ENCODE peak calls at places on chromosomes 12 and 14, in five cellular contexts. M is A549, G is GM12878, I is K562, V is HepG2. B is an unnamed sample.

GRCh38 chr12:108855284-108856169 is 1.9 kb downstream of the SSH1 start:
- DNase-seq in M (no peak), G (no peak), I (peak), V (peak), B (no peak)

GRCh38 chr14:54381821-54382220 is 15.0 kb upstream of the CDKN3 start:
- DNase-seq in M (no peak), G (no peak), I (no peak), V (no peak), B (no peak)

GRCh38 chr12:98022961-98023360 is 492.4 kb upstream of the TMPO start:
- DNase-seq in M (no peak), G (no peak), I (no peak), V (no peak), B (no peak)

GRCh38 chr14:61344437-61345143 is 23.2 kb downstream of the PRKCH start:
- DNase-seq in M (no peak), G (no peak), I (no peak), V (no peak), B (no peak)

GRCh38 chr12:79371226-79371625 is 319.5 kb downstream of the PAWR start:
- DNase-seq in M (no peak), G (no peak), I (no peak), V (no peak), B (no peak)

GRCh38 chr12:101616027-101616494 is 21.3 kb downstream of the MYBPC1 start:
- DNase-seq in M (no peak), G (no peak), I (no peak), V (peak), B (peak)

GRCh38 chr14:95291859-95292542 is 27.7 kb downstream of the CLMN start:
- DNase-seq in M (no peak), G (no peak), I (peak), V (no peak), B (peak)

GRCh38 chr14:77372304-77372841 is 4.5 kb downstream of the TMED8 start:
- DNase-seq in M (no peak), G (peak), I (no peak), V (peak), B (no peak)

GRCh38 chr12:31496257-31496656 is 94.7 kb downstream of the DENND5B start:
- DNase-seq in M (no peak), G (no peak), I (no peak), V (no peak), B (no peak)

GRCh38 chr12:21169878-21170472 is 39.0 kb downstream of the SLCO1B1 start:
- DNase-seq in M (peak), G (no peak), I (peak), V (peak), B (peak)

DNA sequence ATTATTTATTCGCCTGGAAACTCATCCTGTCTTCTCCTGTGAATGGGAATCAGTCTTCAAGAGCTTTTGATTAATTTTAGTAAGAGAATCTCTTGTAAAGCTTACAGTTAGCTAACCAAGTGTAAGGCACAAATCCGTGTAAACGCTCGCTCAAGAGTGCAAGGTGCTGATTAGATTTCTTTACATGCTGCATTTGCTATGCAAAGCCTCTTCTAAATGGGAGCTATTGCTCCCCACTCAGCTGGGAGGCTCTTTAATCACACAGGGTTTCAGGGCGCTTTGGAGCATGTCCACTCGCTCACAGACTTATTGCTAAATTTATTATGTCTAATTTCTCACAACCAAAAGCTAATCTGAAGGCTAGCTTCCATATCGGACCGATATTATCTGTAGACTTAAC is 5.0 kb downstream of the FLRT2 start:
- DNase-seq in M (no peak), G (no peak), I (no peak), V (no peak), B (peak)
- TF ChIP-seq MAX in M (no peak), G (no peak), I (no peak), V (no peak), B (no peak)

DNA sequence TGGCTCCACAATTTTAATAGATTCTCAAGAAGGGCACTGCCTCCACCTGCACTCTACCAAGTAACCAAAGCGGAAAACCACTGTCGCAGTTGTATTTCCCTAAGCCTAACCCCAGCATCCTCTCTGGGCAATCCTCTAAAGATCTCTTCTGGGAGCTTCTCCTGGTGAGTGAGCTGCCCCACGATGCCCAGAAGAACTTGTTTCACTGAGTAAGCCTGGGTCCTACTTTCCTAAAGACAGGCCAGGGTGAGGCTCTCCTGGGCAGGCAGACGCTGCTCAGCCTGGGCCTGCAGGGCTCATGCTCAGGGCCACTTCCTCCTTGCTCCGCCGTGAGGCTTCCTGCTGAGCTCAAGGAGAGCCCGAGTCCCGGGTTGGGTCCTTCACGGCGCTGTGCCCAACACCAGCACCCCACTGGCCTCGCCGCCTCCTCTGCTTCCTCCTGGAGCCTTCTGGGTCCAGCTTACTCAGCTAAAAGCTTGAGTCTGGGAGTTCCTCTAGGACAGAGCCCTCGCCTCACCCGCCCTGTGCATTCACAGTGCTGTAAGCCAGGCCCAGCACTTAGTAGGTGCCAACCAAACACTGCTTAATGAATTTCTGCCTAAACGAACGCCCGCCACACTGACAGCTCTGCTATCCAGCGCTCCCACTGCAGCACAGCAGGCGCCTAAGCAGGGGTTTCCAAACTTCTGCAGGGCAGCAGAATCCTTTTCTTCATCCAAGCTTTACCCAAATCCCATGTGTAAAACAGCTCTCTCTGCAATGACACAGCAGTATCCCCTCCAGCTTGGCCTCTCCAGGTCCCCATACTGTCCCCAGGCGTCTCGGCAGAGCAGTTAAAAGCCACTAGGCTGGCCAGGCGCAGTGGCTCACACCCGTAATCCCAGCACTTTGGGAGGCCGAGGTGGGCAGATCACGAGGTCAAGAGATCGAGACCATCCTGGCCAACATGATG is 5.7 kb downstream of the RAB35 start:
- DNase-seq in M (no peak), G (no peak), I (no peak), V (no peak), B (no peak)
- TF ChIP-seq MYC in M (no peak), G (no peak), I (no peak), V (no peak), B (no peak)

DNA sequence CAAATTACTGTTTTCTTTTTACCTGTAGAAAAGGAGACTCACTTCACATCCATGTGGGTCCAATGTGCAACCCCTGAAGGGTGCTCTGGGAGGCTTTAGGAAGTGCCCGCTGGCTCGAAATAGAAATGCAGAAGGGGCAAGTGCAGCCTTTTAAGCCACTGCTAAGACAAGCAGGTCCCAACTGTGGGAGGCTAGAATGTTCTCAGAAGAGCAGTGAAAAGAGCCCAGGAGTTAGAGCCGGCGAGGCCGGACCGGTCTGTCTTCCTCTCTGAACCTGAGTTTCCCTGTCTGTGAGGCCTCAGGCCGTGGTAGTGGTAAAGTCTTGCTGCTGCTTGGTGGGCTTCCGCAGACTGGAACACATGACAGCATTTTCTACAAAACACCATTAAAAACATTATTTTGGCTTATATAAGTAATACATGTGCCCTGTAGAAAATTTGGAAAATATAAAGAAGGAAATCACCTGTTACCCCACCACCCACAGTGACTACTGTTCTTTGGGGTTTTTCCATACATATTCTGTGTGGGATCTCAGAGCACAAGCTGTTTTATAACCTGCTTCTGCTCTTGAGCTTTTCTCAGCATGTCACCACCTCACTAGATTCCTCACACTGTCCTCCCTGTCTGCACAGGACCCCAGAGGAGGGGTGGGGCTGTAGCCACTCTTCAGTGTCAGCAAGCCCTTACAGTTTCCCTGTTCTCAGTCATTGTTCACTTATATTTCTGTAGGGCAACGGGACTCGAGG is 6.0 kb downstream of the CKB start:
- DNase-seq in M (no peak), G (no peak), I (no peak), V (no peak), B (no peak)
- H3K27ac ChIP-seq in M (no peak), G (no peak), I (no peak), V (no peak), B (no peak)

GRCh38 chr12:80721326-80721725 is 4.6 kb downstream of the MYF5 start:
- DNase-seq in M (no peak), G (no peak), I (no peak), V (no peak), B (no peak)
- TF ChIP-seq MAX in M (no peak), G (no peak), I (no peak), V (no peak), B (no peak)

GRCh38 chr14:73463411-73463810 is 5.1 kb upstream of the NUMB start:
- DNase-seq in M (no peak), G (no peak), I (no peak), V (peak), B (peak)
- TF ChIP-seq MYC in M (no peak), G (no peak), I (no peak), V (no peak), B (no peak)

DNA sequence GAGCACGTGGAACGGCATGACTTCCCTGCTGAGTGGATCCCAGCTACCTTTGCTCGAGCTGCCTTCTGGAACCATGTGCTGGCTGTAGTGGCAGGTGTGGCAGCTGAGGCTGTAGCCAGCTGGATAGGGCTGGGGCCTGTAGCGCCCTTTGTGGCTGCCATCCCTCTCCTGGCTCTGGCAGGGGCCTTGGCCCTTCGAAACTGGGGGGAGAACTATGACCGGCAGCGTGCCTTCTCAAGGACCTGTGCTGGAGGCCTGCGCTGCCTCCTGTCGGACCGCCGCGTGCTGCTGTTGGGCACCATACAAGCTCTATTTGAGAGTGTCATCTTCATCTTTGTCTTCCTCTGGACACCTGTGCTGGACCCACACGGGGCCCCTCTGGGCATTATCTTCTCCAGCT is 14.8 kb upstream of the ESPL1 start:
- DNase-seq in M (no peak), G (no peak), I (no peak), V (no peak), B (no peak)
- H3K27ac ChIP-seq in M (peak), G (no peak), I (no peak), V (no peak), B (no peak)

DNA sequence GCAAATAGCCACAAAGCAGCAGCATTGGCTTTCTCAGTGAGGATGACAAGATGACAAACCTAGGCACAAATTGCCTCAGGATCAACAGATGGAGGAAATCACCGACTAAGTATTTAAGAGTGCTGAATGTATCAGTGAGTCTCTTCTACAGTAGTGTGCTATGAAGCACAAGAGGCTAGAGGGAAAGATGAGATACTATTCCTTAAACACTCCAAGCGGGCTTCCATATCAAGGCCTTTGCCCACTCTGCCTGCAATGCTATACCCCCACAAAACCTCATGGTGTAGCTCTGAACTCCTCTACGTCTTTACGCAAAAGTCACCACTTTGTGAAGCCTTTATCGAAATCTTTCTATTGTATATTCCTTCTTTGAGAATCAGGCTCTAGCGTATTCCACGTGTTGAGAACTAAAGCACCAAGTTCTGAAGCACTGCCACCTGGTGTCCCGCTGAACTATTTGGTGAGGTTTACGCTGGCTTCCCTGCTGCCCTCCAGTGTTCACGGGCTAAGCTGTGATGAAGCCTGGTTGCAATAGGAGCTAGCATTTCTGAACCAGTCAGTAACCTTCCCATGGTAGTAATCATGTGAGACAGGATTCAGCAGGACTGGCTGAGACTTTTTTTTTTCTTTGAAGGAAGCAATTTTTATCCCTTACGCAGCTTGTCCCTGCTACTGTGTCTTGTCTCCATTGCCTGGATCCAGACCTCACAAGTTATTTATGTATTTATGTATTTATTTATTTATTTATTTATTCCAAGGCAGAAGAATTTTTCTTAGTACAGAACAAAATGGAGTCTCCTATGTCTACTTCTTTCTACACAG is 426.5 kb upstream of the OR4E1 start:
- DNase-seq in M (peak), G (no peak), I (peak), V (peak), B (peak)
- TF ChIP-seq MAX in M (peak), G (no peak), I (no peak), V (peak), B (peak)

GRCh38 chr12:26940820-26941219 is 2.5 kb downstream of the FGFR1OP2 start:
- DNase-seq in M (no peak), G (no peak), I (no peak), V (no peak), B (no peak)
- TF ChIP-seq MYC in M (no peak), G (no peak), I (no peak), V (no peak), B (no peak)

DNA sequence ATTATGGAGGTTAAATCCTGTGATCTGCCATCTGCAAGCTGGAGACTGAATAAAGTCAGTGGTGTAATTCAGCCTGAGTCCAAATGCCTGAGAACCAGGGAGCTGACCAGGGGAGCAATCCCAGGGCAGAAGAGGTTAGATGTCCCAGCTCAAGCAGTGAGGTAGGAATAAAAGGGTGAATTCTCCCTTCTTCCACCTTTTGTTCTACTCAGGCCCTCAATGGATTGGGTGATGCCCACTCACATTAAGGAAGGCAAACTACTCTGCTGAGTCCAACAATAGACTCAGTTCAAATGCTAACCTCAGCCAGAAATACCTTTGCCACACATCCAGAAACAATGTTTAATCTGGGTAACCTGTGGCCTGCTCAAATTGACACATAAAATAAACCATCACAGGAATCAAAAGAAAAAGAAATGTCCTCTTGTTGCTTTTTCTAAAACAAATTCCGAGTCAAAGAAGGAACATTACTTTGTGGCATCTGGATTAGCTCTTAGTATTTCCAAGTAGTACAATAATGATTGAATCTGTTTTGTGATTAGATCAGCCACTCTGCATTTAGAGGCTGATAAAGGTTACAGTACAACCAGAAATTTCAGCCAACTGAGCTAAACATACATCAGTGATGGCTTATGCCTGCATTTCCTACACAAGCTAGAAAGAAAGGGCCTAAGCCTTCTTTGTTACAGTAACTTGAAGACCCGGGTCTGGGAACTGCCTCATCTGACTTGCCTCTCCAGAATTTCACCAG is 43.6 kb upstream of the TRIM9 start:
- DNase-seq in M (no peak), G (no peak), I (no peak), V (no peak), B (no peak)
- H3K27ac ChIP-seq in M (no peak), G (no peak), I (no peak), V (no peak), B (no peak)